ENCODE peak calls at places on chromosome 11, in eight cellular contexts. E, Q, Z, B, F, R, T and G are unnamed samples.

GRCh38 chr11:77650165-77650564 is 12.6 kb upstream of the CLNS1A start:
- DNase-seq in E (no peak), Q (no peak), Z (no peak), B (no peak), F (no peak), R (no peak), T (no peak), G (no peak)

GRCh38 chr11:122181372-122181771 is 65.4 kb upstream of the BLID start:
- DNase-seq in E (peak; percentile 58), Q (no peak), Z (no peak), B (no peak), F (no peak), R (no peak), T (no peak), G (no peak)

GRCh38 chr11:33722579-33723234 is 13.5 kb downstream of the CD59 start:
- DNase-seq in E (peak; percentile 90), Q (no peak), Z (peak; percentile 88), B (no peak), F (no peak), R (no peak), T (no peak), G (no peak)

GRCh38 chr11:73249858-73250773 is 22.0 kb upstream of the P2RY6 start:
- DNase-seq in E (no peak), Q (no peak), Z (no peak), B (no peak), F (no peak), R (no peak), T (no peak), G (no peak)

GRCh38 chr11:2264366-2265011 is 5.9 kb downstream of the ASCL2 start:
- DNase-seq in E (no peak), Q (no peak), Z (no peak), B (no peak), F (peak; percentile 8), R (no peak), T (no peak), G (no peak)

GRCh38 chr11:95985174-95985808 is 61.4 kb upstream of the MTMR2 start:
- DNase-seq in E (peak; percentile 71), Q (no peak), Z (no peak), B (no peak), F (no peak), R (no peak), T (no peak), G (no peak)

GRCh38 chr11:66789097-66789890 is 53.9 kb upstream of the RCE1 start:
- DNase-seq in E (peak; percentile 2), Q (no peak), Z (no peak), B (no peak), F (no peak), R (no peak), T (no peak), G (no peak)

GRCh38 chr11:110565344-110565684 is 135.6 kb downstream of the FDX1 start:
- DNase-seq in E (peak; percentile 14), Q (no peak), Z (peak; percentile 28), B (no peak), F (no peak), R (no peak), T (no peak), G (no peak)

GRCh38 chr11:73538381-73538872 is 59.5 kb downstream of the FAM168A start:
- DNase-seq in E (no peak), Q (no peak), Z (no peak), B (no peak), F (no peak), R (no peak), T (no peak), G (no peak)